ENCODE peak calls at places on chromosomes 2 and 18, in six cellular contexts. H is IMR-90, I is H9, B is H1, T is mesenchymal stem cell, C is trophoblast cell. Z is an unnamed sample.

GRCh38 chr18:28357785-28358401 is 181.0 kb upstream of the CDH2 start:
- DNase-seq in H (no peak), I (peak), B (peak), T (no peak), C (no peak), Z (no peak)

GRCh38 chr2:214607051-214607450 is 196.2 kb downstream of the VWC2L start:
- DNase-seq in H (peak), I (no peak), B (no peak), T (peak), C (no peak), Z (no peak)

GRCh38 chr2:156589381-156590079 is 153.4 kb downstream of the GPD2 start:
- DNase-seq in H (peak), I (no peak), B (no peak), T (peak), C (peak), Z (no peak)

GRCh38 chr18:52340466-52341378 is 725 bp downstream of the DCC start:
- DNase-seq in H (no peak), I (no peak), B (no peak), T (no peak), C (no peak), Z (no peak)

GRCh38 chr2:191688934-191689695 is 11.2 kb downstream of the NABP1 start:
- DNase-seq in H (peak), I (no peak), B (no peak), T (peak), C (peak), Z (no peak)

GRCh38 chr2:148927010-148927409 is 52.0 kb downstream of the KIF5C start:
- DNase-seq in H (no peak), I (no peak), B (no peak), T (no peak), C (no peak), Z (no peak)

GRCh38 chr2:86556508-86556907 is 6.7 kb downstream of the CHMP3 start:
- DNase-seq in H (no peak), I (no peak), B (peak), T (no peak), C (no peak), Z (no peak)

GRCh38 chr2:8215159-8215863 is 466.5 kb upstream of the ID2 start:
- DNase-seq in H (no peak), I (no peak), B (no peak), T (no peak), C (no peak), Z (no peak)

GRCh38 chr18:9808530-9809241 is 77.1 kb upstream of the TXNDC2 start:
- DNase-seq in H (no peak), I (peak), B (no peak), T (peak), C (no peak), Z (peak)

GRCh38 chr2:234714711-234715110 is 217.8 kb upstream of the ARL4C start:
- DNase-seq in H (no peak), I (no peak), B (no peak), T (no peak), C (no peak), Z (no peak)

GRCh38 chr2:62099523-62100175 is 96.3 kb upstream of the B3GNT2 start:
- DNase-seq in H (no peak), I (no peak), B (no peak), T (no peak), C (no peak), Z (no peak)
- H3K4ac ChIP-seq in H (no peak), I (no peak), B (no peak), T (no peak), C (peak), Z (no peak)

GRCh38 chr2:37871453-37872191 is 53.5 kb upstream of the RMDN2 start:
- DNase-seq in H (peak), I (no peak), B (no peak), T (peak), C (peak), Z (no peak)

GRCh38 chr2:37872192-37872545 is 52.9 kb upstream of the RMDN2 start:
- DNase-seq in H (no peak), I (no peak), B (no peak), T (no peak), C (no peak), Z (no peak)

GRCh38 chr2:37869304-37869703 is 55.8 kb upstream of the RMDN2 start:
- DNase-seq in H (no peak), I (no peak), B (no peak), T (no peak), C (no peak), Z (no peak)

GRCh38 chr2:37869756-37870155 is 55.3 kb upstream of the RMDN2 start:
- DNase-seq in H (peak), I (no peak), B (no peak), T (peak), C (peak), Z (no peak)

DNA sequence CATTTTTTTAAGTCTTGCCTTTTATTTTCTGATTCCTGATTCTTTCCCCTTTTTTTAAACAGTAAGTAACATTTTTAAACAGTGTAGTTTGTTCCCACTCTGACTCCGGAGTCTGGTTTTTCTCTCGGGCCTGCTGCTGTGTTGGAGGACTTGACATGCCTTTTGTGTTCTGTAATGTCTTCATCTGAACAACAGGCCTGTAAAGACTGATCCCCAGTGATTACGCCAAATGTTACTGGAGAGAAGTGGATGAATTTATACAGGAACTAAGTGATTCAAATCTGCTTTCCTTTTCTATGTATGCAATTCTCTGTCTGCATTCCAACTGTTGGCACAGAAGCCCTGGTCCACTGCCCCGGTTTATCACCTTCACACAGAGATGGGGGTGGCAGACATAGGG is 54.3 kb upstream of the RMDN2 start:
- DNase-seq in H (peak), I (no peak), B (no peak), T (peak), C (no peak), Z (no peak)
- H2AFZ ChIP-seq in H (no peak), I (no peak), B (no peak), T (no peak), C (no peak), Z (no peak)

DNA sequence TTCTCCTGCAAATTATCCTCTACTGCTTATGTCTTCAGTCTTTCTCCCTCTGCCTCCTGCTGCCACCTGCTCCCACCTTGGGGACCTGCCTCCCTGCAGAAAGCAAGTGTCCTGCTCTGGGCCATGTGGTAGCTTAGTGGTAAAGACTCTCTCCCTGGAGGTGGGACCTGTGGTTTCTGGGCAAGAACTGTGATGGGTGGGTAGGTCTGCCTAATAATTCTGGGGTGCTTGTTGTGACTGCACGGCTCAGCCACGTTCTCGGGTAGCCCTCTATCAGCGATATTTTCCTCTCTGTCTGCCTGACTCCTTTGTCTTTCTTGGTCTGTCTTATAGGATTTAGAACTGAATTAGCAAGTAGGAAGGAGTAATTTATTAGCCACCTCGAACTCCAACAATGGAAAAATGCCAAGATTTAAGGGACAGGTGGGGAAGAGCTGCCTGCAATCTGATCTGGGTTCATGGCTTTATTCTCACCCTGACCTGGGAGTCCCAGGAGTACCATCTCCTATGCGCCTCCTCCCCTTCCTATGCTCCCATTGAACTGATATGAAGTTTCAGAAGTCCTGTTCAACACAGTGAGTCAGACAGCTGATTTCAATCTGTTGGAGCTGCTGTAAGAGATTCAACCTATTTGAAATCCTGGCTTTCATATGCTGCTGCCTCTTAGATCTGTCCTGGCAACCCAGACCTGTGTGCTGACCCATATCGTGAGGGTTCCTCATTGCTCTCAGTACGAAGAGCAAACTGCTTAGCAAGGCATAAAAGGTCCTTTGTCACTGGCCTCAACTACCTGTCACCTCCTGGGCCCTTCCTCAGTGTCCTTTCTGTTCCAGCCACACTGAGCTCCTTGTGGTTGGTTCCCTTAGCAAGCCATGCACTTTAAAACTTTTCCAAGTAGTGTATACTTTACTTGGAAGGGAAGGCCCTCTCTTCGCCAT is 16.1 kb upstream of the CD28 start:
- DNase-seq in H (peak), I (no peak), B (no peak), T (peak), C (no peak), Z (no peak)
- H2AK5ac ChIP-seq in H (no peak), I (no peak), B (no peak), T (no peak), C (no peak), Z (no peak)

DNA sequence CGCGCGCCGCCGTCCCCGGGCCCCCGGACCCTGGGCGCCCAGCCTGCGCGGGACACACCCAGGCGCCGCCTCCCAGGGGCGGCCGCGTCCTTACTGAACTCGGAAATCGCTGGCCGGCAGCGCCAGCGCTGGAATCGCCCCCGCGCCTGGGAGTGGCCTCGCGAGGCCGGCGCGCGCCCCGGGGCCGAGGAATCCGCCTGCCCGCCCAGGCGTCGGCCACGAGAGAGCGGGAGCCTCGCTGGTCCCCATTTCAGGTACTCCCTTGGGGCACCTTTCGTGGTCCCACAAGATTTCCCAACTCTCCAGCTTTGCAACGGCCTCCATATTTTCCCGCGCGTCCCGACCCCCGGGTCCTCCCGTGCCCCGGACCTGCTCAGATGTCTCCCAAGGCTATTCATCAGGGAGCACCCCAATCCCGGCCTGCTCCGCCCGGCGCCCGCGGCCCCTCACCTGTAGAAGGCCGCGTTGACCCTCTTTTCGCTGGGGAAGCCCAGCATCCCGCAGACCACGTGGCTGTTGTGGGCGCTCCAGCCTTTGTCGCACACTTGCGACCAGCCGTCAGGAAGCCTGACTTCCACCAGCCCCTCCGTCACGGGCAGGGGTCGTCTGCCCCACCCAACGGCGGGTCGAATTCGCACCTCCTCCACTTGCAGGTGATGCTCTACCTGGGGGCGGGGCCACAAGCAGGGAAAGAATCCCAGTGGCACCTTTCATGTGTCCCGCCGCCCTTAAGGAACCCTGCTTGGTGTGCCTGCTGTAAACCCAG is 4.6 kb downstream of the LOXL3 start:
- DNase-seq in H (peak), I (peak), B (no peak), T (peak), C (no peak), Z (peak)
- H3K4ac ChIP-seq in H (peak), I (no peak), B (no peak), T (peak), C (no peak), Z (peak)

GRCh38 chr2:9797086-9797485 is 46.2 kb upstream of the TAF1B start:
- DNase-seq in H (no peak), I (no peak), B (no peak), T (no peak), C (no peak), Z (no peak)

GRCh38 chr2:9800639-9800974 is 42.7 kb upstream of the TAF1B start:
- DNase-seq in H (no peak), I (no peak), B (no peak), T (peak), C (no peak), Z (no peak)

GRCh38 chr2:9797681-9798556 is 45.4 kb upstream of the TAF1B start:
- DNase-seq in H (no peak), I (no peak), B (no peak), T (no peak), C (peak), Z (no peak)

GRCh38 chr2:9799729-9800632 is 43.3 kb upstream of the TAF1B start:
- DNase-seq in H (peak), I (peak), B (peak), T (peak), C (peak), Z (peak)

DNA sequence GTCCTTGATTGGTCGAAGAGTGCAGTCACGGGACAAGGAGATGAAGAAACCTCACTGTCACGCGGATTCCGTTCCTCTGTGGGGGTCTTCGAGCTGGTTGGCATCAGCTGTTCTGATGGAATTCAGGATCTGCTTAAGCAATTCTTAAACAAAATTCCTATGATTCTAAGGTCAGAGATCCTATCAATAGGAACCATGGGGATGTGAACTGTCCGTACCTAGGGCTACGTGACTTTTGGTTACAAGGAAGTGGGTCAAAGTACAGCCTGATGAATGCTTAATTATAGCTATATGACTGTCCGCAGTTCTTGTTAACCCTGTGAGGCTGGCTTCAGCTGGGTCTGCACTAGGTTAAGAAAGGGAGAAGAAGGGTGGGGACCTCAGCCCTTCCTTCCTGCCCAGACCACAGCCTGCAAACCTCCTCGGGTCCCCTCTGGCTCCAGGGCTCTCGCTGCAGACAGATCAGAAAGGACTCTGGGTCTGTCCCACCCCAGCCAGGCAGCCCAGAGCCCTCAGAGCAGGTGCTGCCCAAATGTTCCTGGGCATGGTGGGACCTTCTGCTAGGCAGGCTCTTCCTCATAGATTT is 44.2 kb upstream of the TAF1B start:
- DNase-seq in H (no peak), I (no peak), B (no peak), T (no peak), C (peak), Z (no peak)
- H2AFZ ChIP-seq in H (peak), I (no peak), B (no peak), T (no peak), C (peak), Z (no peak)

GRCh38 chr2:47657886-47658577 is 124.9 kb upstream of the MSH6 start:
- DNase-seq in H (no peak), I (no peak), B (no peak), T (no peak), C (peak), Z (no peak)
- H2AK5ac ChIP-seq in H (no peak), I (no peak), B (no peak), T (no peak), C (no peak), Z (peak)

GRCh38 chr2:216633616-216634316 is 546 bp downstream of the IGFBP2 start:
- DNase-seq in H (no peak), I (peak), B (no peak), T (peak), C (peak), Z (no peak)

GRCh38 chr2:216635701-216636541 is 2.7 kb downstream of the IGFBP2 start:
- DNase-seq in H (no peak), I (peak), B (no peak), T (peak), C (no peak), Z (peak)

GRCh38 chr2:216636570-216637450 is 3.6 kb downstream of the IGFBP2 start:
- DNase-seq in H (peak), I (peak), B (no peak), T (peak), C (no peak), Z (peak)

GRCh38 chr2:216634317-216635148 is 1.3 kb downstream of the IGFBP2 start:
- DNase-seq in H (no peak), I (no peak), B (no peak), T (peak), C (no peak), Z (no peak)

DNA sequence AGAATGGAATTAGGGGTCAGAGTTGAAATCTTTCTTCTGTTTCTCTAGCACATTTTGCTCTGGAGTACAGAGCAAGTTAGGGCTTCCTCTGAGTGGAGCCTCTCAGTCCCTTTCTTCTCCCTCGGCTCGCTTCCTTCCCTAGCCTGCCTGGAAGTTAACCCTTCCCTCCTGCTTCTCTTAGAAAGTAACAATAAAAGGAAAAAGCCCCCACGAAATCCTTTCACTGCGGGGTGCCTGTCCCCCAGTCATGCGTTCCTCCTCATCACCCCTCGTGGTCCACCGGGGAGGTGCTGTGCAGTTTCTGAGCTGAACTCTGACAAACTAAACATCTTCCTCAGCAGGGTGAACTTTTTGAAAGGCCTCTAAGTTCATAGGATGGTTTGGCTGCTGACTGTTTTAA is 2.0 kb downstream of the IGFBP2 start:
- DNase-seq in H (no peak), I (no peak), B (no peak), T (peak), C (no peak), Z (peak)
- H3K4ac ChIP-seq in H (no peak), I (no peak), B (no peak), T (peak), C (peak), Z (no peak)

DNA sequence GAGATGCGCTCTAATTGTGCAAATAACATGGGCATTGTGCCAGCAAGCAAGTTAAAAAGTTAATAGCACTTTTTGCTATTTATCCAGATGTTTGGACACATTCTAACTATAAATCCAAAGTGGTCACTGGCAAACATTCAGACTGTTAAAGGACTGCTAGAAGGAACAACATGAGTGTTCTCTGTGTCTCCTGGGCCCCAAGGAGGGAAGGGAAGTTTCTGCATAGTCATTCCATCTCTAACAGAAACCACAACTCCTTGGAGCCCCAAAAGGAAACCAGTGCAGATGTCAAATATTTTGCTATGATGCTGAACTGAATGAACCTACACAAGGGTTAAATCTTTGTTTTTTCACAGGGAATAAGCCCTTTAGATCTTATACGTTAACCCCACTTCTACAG is 213.3 kb upstream of the HNRNPA3 start:
- DNase-seq in H (peak), I (no peak), B (no peak), T (peak), C (no peak), Z (no peak)
- H2AFZ ChIP-seq in H (no peak), I (no peak), B (no peak), T (no peak), C (no peak), Z (no peak)

GRCh38 chr2:119546446-119546765 is 2.2 kb downstream of the CFAP221 start:
- DNase-seq in H (no peak), I (no peak), B (no peak), T (no peak), C (no peak), Z (no peak)
- H2AK5ac ChIP-seq in H (no peak), I (no peak), B (no peak), T (no peak), C (no peak), Z (no peak)

Z was measured in neuronal stem cell.